ENCODE peak calls at places on chromosomes 4 and X, in ten cellular contexts. J is nephron progenitor cell; R is activated CD4-positive, alpha-beta memory T cell treated with anti-CD3 and anti-CD28 coated beads for 36 hours; B is NCI-H1436; I is omental fat pad; D is gastrocnemius medialis; H is hepatic stellate cell; U is HS-27A; W is M059J; Q is mucosa of descending colon. P is an unnamed sample.

GRCh38 chrX:65148232-65148631 is 172.0 kb upstream of the ZC4H2 start:
- DNase-seq in W (no peak), Q (no peak), I (no peak), R (no peak), D (no peak), J (no peak), H (no peak), B (no peak), U (no peak), P (no peak)

GRCh38 chr4:26356067-26356466 is 35.3 kb downstream of the RBPJ start:
- DNase-seq in B (no peak), J (no peak), I (no peak), D (no peak), R (no peak), W (peak; percentile 40), Q (no peak), H (no peak), U (no peak), P (no peak)

GRCh38 chr4:78032446-78032845 is 24.7 kb upstream of the FRAS1 start:
- DNase-seq in I (no peak), H (no peak), R (no peak), U (no peak), J (no peak), B (peak; percentile 99), W (no peak), D (no peak), Q (no peak), P (no peak)

GRCh38 chr4:56048621-56049427 is 100.1 kb downstream of the CEP135 start:
- DNase-seq in J (peak; percentile 82), U (no peak), D (no peak), R (peak; percentile 66), H (peak; percentile 40), B (peak; percentile 73), I (no peak), W (peak; percentile 29), Q (peak; percentile 80), P (no peak)

GRCh38 chrX:96314974-96315373 is 369.7 kb upstream of the DIAPH2 start:
- DNase-seq in D (no peak), H (peak; percentile 7), W (peak; percentile 52), I (no peak), U (peak; percentile 3), Q (no peak), B (no peak), R (no peak), J (no peak), P (no peak)

GRCh38 chr4:53510981-53511380 is 80.3 kb downstream of the LNX1 start:
- DNase-seq in H (no peak), R (no peak), U (no peak), J (no peak), I (no peak), B (no peak), W (no peak), Q (no peak), D (no peak), P (no peak)

GRCh38 chrX:23592741-23593140 is 74.6 kb upstream of the PRDX4 start:
- DNase-seq in U (no peak), I (no peak), R (no peak), W (no peak), J (no peak), B (no peak), H (no peak), Q (no peak), D (no peak), P (no peak)

GRCh38 chr4:186017801-186018200 is 51.2 kb upstream of the TLR3 start:
- DNase-seq in B (no peak), J (no peak), I (no peak), W (no peak), U (no peak), R (no peak), Q (no peak), H (no peak), D (no peak), P (no peak)

GRCh38 chr4:27128431-27128830 is 267.8 kb downstream of the STIM2 start:
- DNase-seq in D (no peak), I (no peak), J (no peak), U (no peak), Q (no peak), B (no peak), R (no peak), W (no peak), H (no peak), P (no peak)